ENCODE peak calls at places on chromosome 22, in six cellular contexts. One of them, this sample, is unnamed. For H3K27me3, the result is how much of the 10 kb centered on the place peaks cover.

GRCh38 chr22:24803064-24803542 is 2.9 kb upstream of the SGSM1 start:
- DNase-seq in SJSA1: peak
- DNase-seq in MG63: peak
- DNase-seq in tibial nerve: peak
- DNase-seq in PC-3: peak
- DNase-seq in transverse colon: peak
- DNase-seq in this sample: no peak

GRCh38 chr22:47059701-47060161 is 297.3 kb downstream of the TBC1D22A start:
- DNase-seq in SJSA1: no peak
- DNase-seq in MG63: no peak
- DNase-seq in tibial nerve: no peak
- DNase-seq in PC-3: no peak
- DNase-seq in transverse colon: no peak
- DNase-seq in this sample: no peak

GRCh38 chr22:36374603-36375024 is 13.2 kb downstream of the MYH9 start:
- DNase-seq in SJSA1: no peak
- DNase-seq in MG63: peak
- DNase-seq in tibial nerve: no peak
- DNase-seq in PC-3: peak
- DNase-seq in transverse colon: peak
- DNase-seq in this sample: no peak

GRCh38 chr22:45991108-45991507 is 14.1 kb upstream of the WNT7B start:
- DNase-seq in SJSA1: no peak
- DNase-seq in MG63: no peak
- DNase-seq in tibial nerve: no peak
- DNase-seq in PC-3: no peak
- DNase-seq in transverse colon: no peak
- DNase-seq in this sample: no peak

GRCh38 chr22:25623310-25623734 is 58.8 kb downstream of the GRK3 start:
- DNase-seq in SJSA1: no peak
- DNase-seq in MG63: no peak
- DNase-seq in tibial nerve: no peak
- DNase-seq in PC-3: no peak
- DNase-seq in transverse colon: no peak
- DNase-seq in this sample: no peak

GRCh38 chr22:19115628-19116027 is 6.6 kb downstream of the DGCR2 start:
- DNase-seq in SJSA1: no peak
- DNase-seq in MG63: no peak
- DNase-seq in tibial nerve: no peak
- DNase-seq in PC-3: no peak
- DNase-seq in transverse colon: no peak
- DNase-seq in this sample: no peak

GRCh38 chr22:48379371-48379770 is 1448.3 kb downstream of the BRD1 start:
- DNase-seq in SJSA1: peak
- DNase-seq in MG63: no peak
- DNase-seq in tibial nerve: no peak
- DNase-seq in PC-3: no peak
- DNase-seq in transverse colon: no peak
- DNase-seq in this sample: no peak

GRCh38 chr22:19679476-19680099 is 34.7 kb upstream of the SEPTIN5 start:
- DNase-seq in SJSA1: no peak
- DNase-seq in MG63: no peak
- DNase-seq in tibial nerve: no peak
- DNase-seq in PC-3: peak
- DNase-seq in transverse colon: peak
- DNase-seq in this sample: no peak

GRCh38 chr22:47369431-47370015 is 607.1 kb downstream of the TBC1D22A start:
- DNase-seq in SJSA1: peak
- DNase-seq in MG63: no peak
- DNase-seq in tibial nerve: no peak
- DNase-seq in PC-3: no peak
- DNase-seq in transverse colon: no peak
- DNase-seq in this sample: no peak

GRCh38 chr22:43566021-43566420 is 154.2 kb downstream of the MPPED1 start:
- DNase-seq in SJSA1: no peak
- DNase-seq in MG63: no peak
- DNase-seq in tibial nerve: no peak
- DNase-seq in PC-3: no peak
- DNase-seq in transverse colon: no peak
- DNase-seq in this sample: no peak

GRCh38 chr22:36180038-36180880 is 19.7 kb upstream of the APOL3 start:
- DNase-seq in SJSA1: peak
- DNase-seq in MG63: peak
- DNase-seq in tibial nerve: peak
- DNase-seq in PC-3: peak
- DNase-seq in transverse colon: peak
- DNase-seq in this sample: no peak

GRCh38 chr22:24760708-24761306 is 13.7 kb downstream of the PIWIL3 start:
- DNase-seq in SJSA1: no peak
- DNase-seq in MG63: no peak
- DNase-seq in tibial nerve: no peak
- DNase-seq in PC-3: no peak
- DNase-seq in transverse colon: no peak
- DNase-seq in this sample: no peak

GRCh38 chr22:35475545-35475944 is 65.1 kb upstream of the RASD2 start:
- DNase-seq in SJSA1: no peak
- DNase-seq in MG63: no peak
- DNase-seq in tibial nerve: no peak
- DNase-seq in PC-3: no peak
- DNase-seq in transverse colon: no peak
- DNase-seq in this sample: no peak

GRCh38 chr22:20237480-20238440 is 30.4 kb downstream of the RTN4R start:
- DNase-seq in SJSA1: no peak
- DNase-seq in MG63: no peak
- DNase-seq in tibial nerve: no peak
- DNase-seq in PC-3: no peak
- DNase-seq in transverse colon: no peak
- DNase-seq in this sample: no peak

GRCh38 chr22:28594076-28594783 is 85.4 kb downstream of the TTC28 start:
- DNase-seq in SJSA1: no peak
- DNase-seq in MG63: no peak
- DNase-seq in tibial nerve: no peak
- DNase-seq in PC-3: no peak
- DNase-seq in transverse colon: no peak
- DNase-seq in this sample: no peak

GRCh38 chr22:35301370-35301874 is 1.7 kb downstream of the TOM1 start:
- DNase-seq in SJSA1: no peak
- DNase-seq in MG63: peak
- DNase-seq in tibial nerve: no peak
- DNase-seq in PC-3: peak
- DNase-seq in transverse colon: peak
- DNase-seq in this sample: peak

GRCh38 chr22:47168441-47168840 is 406.0 kb downstream of the TBC1D22A start:
- DNase-seq in SJSA1: peak
- DNase-seq in MG63: no peak
- DNase-seq in tibial nerve: peak
- DNase-seq in PC-3: no peak
- DNase-seq in transverse colon: peak
- DNase-seq in this sample: no peak

GRCh38 chr22:26259510-26259909 is 90.2 kb downstream of the SEZ6L start:
- DNase-seq in SJSA1: no peak
- DNase-seq in MG63: peak
- DNase-seq in tibial nerve: no peak
- DNase-seq in PC-3: peak
- DNase-seq in transverse colon: no peak
- DNase-seq in this sample: no peak

DNA sequence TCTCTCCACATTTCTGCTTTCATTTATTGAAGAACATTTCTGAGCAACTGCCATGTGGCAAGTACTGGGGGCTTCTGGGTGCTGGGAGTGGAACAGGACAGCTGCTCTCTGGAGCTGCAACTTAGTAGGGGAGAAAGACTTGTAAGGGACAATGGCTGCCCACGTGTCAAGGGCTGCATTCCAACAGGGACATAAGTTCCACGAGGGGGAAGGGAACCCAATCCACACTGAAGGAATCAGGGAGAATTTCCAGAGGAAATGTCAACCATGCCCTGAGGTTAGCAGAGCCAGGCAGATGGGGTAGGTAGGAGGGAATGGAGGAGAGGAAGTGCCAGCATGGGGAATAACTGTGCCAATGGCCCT is 1.7 kb downstream of the MAPK8IP2 start:
- DNase-seq in SJSA1: no peak
- DNase-seq in MG63: no peak
- DNase-seq in tibial nerve: no peak
- DNase-seq in PC-3: no peak
- DNase-seq in transverse colon: no peak
- DNase-seq in this sample: no peak
- H3K27me3 ChIP-seq in SJSA1: half or more
- H3K27me3 ChIP-seq in MG63: under half
- H3K27me3 ChIP-seq in tibial nerve: under half
- H3K27me3 ChIP-seq in PC-3: under half
- H3K27me3 ChIP-seq in transverse colon: half or more
- H3K27me3 ChIP-seq in this sample: half or more

GRCh38 chr22:44761025-44761424 is 8.7 kb downstream of the ARHGAP8 start:
- DNase-seq in SJSA1: no peak
- DNase-seq in MG63: no peak
- DNase-seq in tibial nerve: no peak
- DNase-seq in PC-3: no peak
- DNase-seq in transverse colon: no peak
- DNase-seq in this sample: no peak
- H3K27me3 ChIP-seq in SJSA1: under half
- H3K27me3 ChIP-seq in MG63: under half
- H3K27me3 ChIP-seq in tibial nerve: under half
- H3K27me3 ChIP-seq in PC-3: under half
- H3K27me3 ChIP-seq in transverse colon: under half
- H3K27me3 ChIP-seq in this sample: under half

DNA sequence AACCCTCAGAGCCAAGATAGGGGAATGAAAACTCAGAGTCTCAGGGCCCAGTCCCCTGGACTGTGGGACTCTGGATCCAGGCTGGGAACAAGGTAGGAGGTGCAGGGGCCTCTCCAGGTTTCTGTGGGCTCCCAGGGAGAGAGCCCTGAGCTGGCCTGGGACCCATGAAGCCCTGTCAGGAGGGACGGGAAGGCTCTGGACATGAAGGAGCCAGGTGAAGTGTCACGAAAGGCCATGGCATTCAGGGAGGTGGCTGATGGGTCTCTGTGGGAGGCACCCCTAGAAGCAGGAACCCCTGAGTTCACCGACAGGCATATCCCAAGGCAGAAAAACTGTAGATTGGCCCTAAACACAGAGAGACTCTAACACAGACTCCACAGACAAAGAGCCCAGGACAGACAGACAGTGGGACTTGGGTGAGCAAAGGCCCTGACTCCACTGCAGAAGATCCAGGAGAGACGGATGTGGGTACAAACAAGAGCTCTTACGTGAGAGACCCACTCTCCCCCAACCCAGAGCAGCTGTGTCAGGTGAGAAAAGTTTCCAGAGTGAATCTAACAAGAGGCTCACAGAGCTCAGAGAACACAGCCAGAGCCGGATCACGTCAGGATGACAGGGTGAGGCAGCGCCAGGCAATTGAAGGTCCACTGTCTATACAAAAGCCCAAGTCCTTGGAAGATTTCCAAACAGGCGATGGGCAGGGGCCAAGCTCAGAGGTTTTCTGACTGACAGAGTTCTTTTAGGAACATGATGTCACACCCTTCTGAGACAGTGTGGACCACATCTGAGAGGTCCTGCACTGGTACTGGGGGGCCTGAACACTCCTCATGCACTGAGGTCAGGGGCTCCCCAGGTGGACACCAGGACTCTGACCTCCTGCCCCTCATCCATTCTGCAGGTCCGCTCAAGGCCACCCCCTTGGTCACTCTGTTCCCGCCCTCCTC is 27.4 kb downstream of the IGLL5 start:
- DNase-seq in SJSA1: no peak
- DNase-seq in MG63: no peak
- DNase-seq in tibial nerve: no peak
- DNase-seq in PC-3: no peak
- DNase-seq in transverse colon: no peak
- DNase-seq in this sample: no peak
- H3K27me3 ChIP-seq in SJSA1: under half
- H3K27me3 ChIP-seq in MG63: under half
- H3K27me3 ChIP-seq in tibial nerve: under half
- H3K27me3 ChIP-seq in PC-3: under half
- H3K27me3 ChIP-seq in transverse colon: under half
- H3K27me3 ChIP-seq in this sample: under half

GRCh38 chr22:41912338-41913039 is 2.4 kb downstream of the SHISA8 start:
- DNase-seq in SJSA1: no peak
- DNase-seq in MG63: no peak
- DNase-seq in tibial nerve: no peak
- DNase-seq in PC-3: no peak
- DNase-seq in transverse colon: no peak
- DNase-seq in this sample: no peak

GRCh38 chr22:41910050-41910598 is 4.8 kb downstream of the SHISA8 start:
- DNase-seq in SJSA1: no peak
- DNase-seq in MG63: no peak
- DNase-seq in tibial nerve: no peak
- DNase-seq in PC-3: no peak
- DNase-seq in transverse colon: no peak
- DNase-seq in this sample: no peak

GRCh38 chr22:41911292-41911611 is 3.6 kb downstream of the SHISA8 start:
- DNase-seq in SJSA1: no peak
- DNase-seq in MG63: no peak
- DNase-seq in tibial nerve: no peak
- DNase-seq in PC-3: no peak
- DNase-seq in transverse colon: no peak
- DNase-seq in this sample: no peak

GRCh38 chr22:41909290-41910049 is 5.4 kb downstream of the SHISA8 start:
- DNase-seq in SJSA1: no peak
- DNase-seq in MG63: no peak
- DNase-seq in tibial nerve: no peak
- DNase-seq in PC-3: no peak
- DNase-seq in transverse colon: no peak
- DNase-seq in this sample: no peak

GRCh38 chr22:41910599-41911291 is 4.1 kb downstream of the SHISA8 start:
- DNase-seq in SJSA1: no peak
- DNase-seq in MG63: no peak
- DNase-seq in tibial nerve: peak
- DNase-seq in PC-3: peak
- DNase-seq in transverse colon: no peak
- DNase-seq in this sample: no peak
- H3K27me3 ChIP-seq in SJSA1: half or more
- H3K27me3 ChIP-seq in MG63: under half
- H3K27me3 ChIP-seq in tibial nerve: under half
- H3K27me3 ChIP-seq in PC-3: under half
- H3K27me3 ChIP-seq in transverse colon: half or more
- H3K27me3 ChIP-seq in this sample: half or more